ENCODE peak calls at places on chromosomes 11 and 22, in seven cellular contexts. One of them, this sample, is unnamed.

GRCh38 chr11:65316311-65316978 is 1.8 kb downstream of the CDC42EP2 start:
- DNase-seq in psoas muscle: peak; percentile 86
- DNase-seq in CD8-positive, alpha-beta T cell: no peak
- DNase-seq in PC-3: peak; percentile 57
- DNase-seq in colonic mucosa: peak; percentile 52
- DNase-seq in spleen: no peak
- DNase-seq in IMR-90: peak; percentile 97
- DNase-seq in this sample: peak; percentile 53

GRCh38 chr11:125167954-125168821 is 3.6 kb downstream of the PKNOX2 start:
- DNase-seq in psoas muscle: no peak
- DNase-seq in CD8-positive, alpha-beta T cell: no peak
- DNase-seq in PC-3: no peak
- DNase-seq in colonic mucosa: no peak
- DNase-seq in spleen: no peak
- DNase-seq in IMR-90: peak; percentile 88
- DNase-seq in this sample: no peak

GRCh38 chr22:44109417-44109816 is 71.3 kb upstream of the PARVG start:
- DNase-seq in psoas muscle: peak; percentile 4
- DNase-seq in CD8-positive, alpha-beta T cell: no peak
- DNase-seq in PC-3: no peak
- DNase-seq in colonic mucosa: no peak
- DNase-seq in spleen: no peak
- DNase-seq in IMR-90: no peak
- DNase-seq in this sample: no peak

GRCh38 chr22:42623301-42623751 is 8.6 kb upstream of the POLDIP3 start:
- DNase-seq in psoas muscle: peak; percentile 57
- DNase-seq in CD8-positive, alpha-beta T cell: no peak
- DNase-seq in PC-3: no peak
- DNase-seq in colonic mucosa: peak; percentile 71
- DNase-seq in spleen: peak; percentile 84
- DNase-seq in IMR-90: no peak
- DNase-seq in this sample: no peak

GRCh38 chr11:79940165-79940564 is 499.3 kb upstream of the TENM4 start:
- DNase-seq in psoas muscle: no peak
- DNase-seq in CD8-positive, alpha-beta T cell: no peak
- DNase-seq in PC-3: peak; percentile 68
- DNase-seq in colonic mucosa: no peak
- DNase-seq in spleen: no peak
- DNase-seq in IMR-90: peak; percentile 36
- DNase-seq in this sample: no peak

GRCh38 chr11:100709233-100709999 is 22.3 kb downstream of the ARHGAP42 start:
- DNase-seq in psoas muscle: no peak
- DNase-seq in CD8-positive, alpha-beta T cell: no peak
- DNase-seq in PC-3: peak; percentile 65
- DNase-seq in colonic mucosa: no peak
- DNase-seq in spleen: no peak
- DNase-seq in IMR-90: peak; percentile 56
- DNase-seq in this sample: no peak

GRCh38 chr22:44210721-44211120 is 30.0 kb downstream of the PARVG start:
- DNase-seq in psoas muscle: no peak
- DNase-seq in CD8-positive, alpha-beta T cell: no peak
- DNase-seq in PC-3: no peak
- DNase-seq in colonic mucosa: no peak
- DNase-seq in spleen: no peak
- DNase-seq in IMR-90: peak; percentile 54
- DNase-seq in this sample: no peak

GRCh38 chr11:40306938-40307548 is 1152.4 kb downstream of the LRRC4C start:
- DNase-seq in psoas muscle: no peak
- DNase-seq in CD8-positive, alpha-beta T cell: no peak
- DNase-seq in PC-3: peak; percentile 53
- DNase-seq in colonic mucosa: no peak
- DNase-seq in spleen: no peak
- DNase-seq in IMR-90: peak; percentile 63
- DNase-seq in this sample: no peak

GRCh38 chr22:32050678-32051515 is 7.8 kb downstream of the SLC5A1 start:
- DNase-seq in psoas muscle: peak; percentile 86
- DNase-seq in CD8-positive, alpha-beta T cell: no peak
- DNase-seq in PC-3: peak; percentile 88
- DNase-seq in colonic mucosa: no peak
- DNase-seq in spleen: no peak
- DNase-seq in IMR-90: peak; percentile 79
- DNase-seq in this sample: no peak

GRCh38 chr22:23239429-23239828 is 59.1 kb downstream of the BCR start:
- DNase-seq in psoas muscle: peak; percentile 12
- DNase-seq in CD8-positive, alpha-beta T cell: no peak
- DNase-seq in PC-3: no peak
- DNase-seq in colonic mucosa: no peak
- DNase-seq in spleen: no peak
- DNase-seq in IMR-90: no peak
- DNase-seq in this sample: no peak

GRCh38 chr11:86214710-86215109 is 29.8 kb upstream of the EED start:
- DNase-seq in psoas muscle: no peak
- DNase-seq in CD8-positive, alpha-beta T cell: no peak
- DNase-seq in PC-3: peak; percentile 21
- DNase-seq in colonic mucosa: no peak
- DNase-seq in spleen: no peak
- DNase-seq in IMR-90: no peak
- DNase-seq in this sample: no peak

GRCh38 chr11:133943950-133944698 is 12.6 kb downstream of the IGSF9B start:
- DNase-seq in psoas muscle: peak; percentile 38
- DNase-seq in CD8-positive, alpha-beta T cell: no peak
- DNase-seq in PC-3: no peak
- DNase-seq in colonic mucosa: no peak
- DNase-seq in spleen: no peak
- DNase-seq in IMR-90: no peak
- DNase-seq in this sample: no peak

GRCh38 chr11:47296045-47296444 is 26.1 kb downstream of the MADD start:
- DNase-seq in psoas muscle: no peak
- DNase-seq in CD8-positive, alpha-beta T cell: no peak
- DNase-seq in PC-3: no peak
- DNase-seq in colonic mucosa: no peak
- DNase-seq in spleen: no peak
- DNase-seq in IMR-90: peak; percentile 12
- DNase-seq in this sample: no peak

GRCh38 chr11:10540915-10541591 is at the start of gene RNF141:
- DNase-seq in psoas muscle: peak; percentile 98
- DNase-seq in CD8-positive, alpha-beta T cell: peak; percentile 89
- DNase-seq in PC-3: peak; percentile 92
- DNase-seq in colonic mucosa: peak; percentile 98
- DNase-seq in spleen: peak; percentile 99
- DNase-seq in IMR-90: peak; percentile 87
- DNase-seq in this sample: peak; percentile 98

GRCh38 chr11:67631427-67631826 is 1.7 kb upstream of the NUDT8 start:
- DNase-seq in psoas muscle: no peak
- DNase-seq in CD8-positive, alpha-beta T cell: no peak
- DNase-seq in PC-3: no peak
- DNase-seq in colonic mucosa: peak; percentile 65
- DNase-seq in spleen: peak; percentile 85
- DNase-seq in IMR-90: no peak
- DNase-seq in this sample: peak; percentile 52

GRCh38 chr11:128563942-128564641 is 23.3 kb downstream of the ETS1 start:
- DNase-seq in psoas muscle: no peak
- DNase-seq in CD8-positive, alpha-beta T cell: no peak
- DNase-seq in PC-3: no peak
- DNase-seq in colonic mucosa: peak; percentile 54
- DNase-seq in spleen: peak; percentile 79
- DNase-seq in IMR-90: no peak
- DNase-seq in this sample: no peak

GRCh38 chr11:105100206-105100605 is 39.4 kb downstream of the CARD18 start:
- DNase-seq in psoas muscle: no peak
- DNase-seq in CD8-positive, alpha-beta T cell: no peak
- DNase-seq in PC-3: peak; percentile 80
- DNase-seq in colonic mucosa: no peak
- DNase-seq in spleen: no peak
- DNase-seq in IMR-90: no peak
- DNase-seq in this sample: no peak

GRCh38 chr11:32772731-32773130 is 21.7 kb downstream of the CCDC73 start:
- DNase-seq in psoas muscle: no peak
- DNase-seq in CD8-positive, alpha-beta T cell: no peak
- DNase-seq in PC-3: no peak
- DNase-seq in colonic mucosa: no peak
- DNase-seq in spleen: no peak
- DNase-seq in IMR-90: no peak
- DNase-seq in this sample: no peak

DNA sequence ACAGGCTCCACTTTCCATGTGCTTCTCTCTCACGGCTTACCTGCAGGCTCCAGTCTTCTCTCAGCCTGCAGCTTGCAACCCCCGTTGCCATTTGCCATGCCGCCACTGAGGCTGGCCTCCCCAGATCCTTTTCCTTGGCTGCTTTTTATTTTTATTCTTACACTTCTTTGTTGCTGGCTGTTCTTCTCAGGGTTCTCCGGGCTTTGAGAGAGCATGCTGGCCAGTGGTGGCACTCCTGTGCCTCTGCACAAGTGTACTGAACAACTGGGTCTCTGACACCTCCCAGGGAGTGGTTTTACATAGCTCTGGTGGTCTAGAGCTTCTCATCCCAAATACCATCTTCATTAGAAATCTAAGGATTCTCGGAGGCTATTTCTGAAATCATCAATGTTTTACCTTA is 241.7 kb upstream of the MTNR1B start:
- DNase-seq in psoas muscle: no peak
- DNase-seq in CD8-positive, alpha-beta T cell: no peak
- DNase-seq in PC-3: no peak
- DNase-seq in colonic mucosa: no peak
- DNase-seq in spleen: no peak
- DNase-seq in IMR-90: no peak
- DNase-seq in this sample: no peak
- H3K27ac ChIP-seq in psoas muscle: no peak overlapping the region
- H3K27ac ChIP-seq in CD8-positive, alpha-beta T cell: no peak overlapping the region
- H3K27ac ChIP-seq in PC-3: no peak overlapping the region
- H3K27ac ChIP-seq in colonic mucosa: no peak overlapping the region
- H3K27ac ChIP-seq in spleen: no peak overlapping the region
- H3K27ac ChIP-seq in IMR-90: no peak overlapping the region
- H3K27ac ChIP-seq in this sample: no peak overlapping the region

DNA sequence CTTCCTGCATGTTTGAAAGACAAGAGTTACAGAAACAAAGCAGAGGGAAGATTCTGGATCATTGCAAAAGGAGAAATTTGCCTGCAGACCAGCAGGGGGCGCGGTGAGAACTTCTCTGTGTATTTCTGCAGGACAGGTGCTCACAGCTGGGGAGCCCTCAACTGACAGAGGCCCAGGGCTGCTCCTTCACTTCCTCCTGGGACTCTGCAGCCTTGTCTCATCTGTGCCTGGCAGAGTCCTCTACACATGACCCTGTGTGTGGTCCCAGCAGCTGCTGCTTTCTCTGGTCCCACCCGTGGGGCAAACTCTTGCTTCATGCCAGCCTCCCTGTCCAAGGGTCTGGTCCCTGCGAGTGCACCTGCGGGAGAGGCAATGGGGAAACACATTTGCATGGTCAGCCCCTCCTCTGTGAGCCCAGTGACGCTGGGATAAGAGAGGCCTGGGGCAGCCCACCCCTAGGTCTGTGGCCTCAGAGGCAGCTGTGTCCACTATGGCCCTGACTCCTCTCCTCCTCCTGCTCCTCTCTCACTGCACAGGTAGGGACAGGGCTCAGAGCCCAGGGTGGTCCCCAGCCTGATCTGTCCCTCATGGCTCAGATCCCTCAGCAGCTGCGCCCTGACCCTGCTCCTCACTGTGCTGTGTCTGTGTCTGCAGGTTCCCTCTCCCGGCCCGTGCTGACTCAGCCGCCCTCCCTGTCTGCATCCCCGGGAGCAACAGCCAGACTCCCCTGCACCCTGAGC is 43.2 kb upstream of the VPREB1 start:
- DNase-seq in psoas muscle: no peak
- DNase-seq in CD8-positive, alpha-beta T cell: peak; percentile 42
- DNase-seq in PC-3: peak; percentile 18
- DNase-seq in colonic mucosa: no peak
- DNase-seq in spleen: peak; percentile 89
- DNase-seq in IMR-90: peak; percentile 24
- DNase-seq in this sample: peak; percentile 69
- TF ChIP-seq CTCF in psoas muscle: no peak
- TF ChIP-seq CTCF in CD8-positive, alpha-beta T cell: no peak
- TF ChIP-seq CTCF in PC-3: peak; percentile 52
- TF ChIP-seq CTCF in colonic mucosa: no peak
- TF ChIP-seq CTCF in spleen: peak; percentile 45
- TF ChIP-seq CTCF in IMR-90: peak; percentile 53
- TF ChIP-seq CTCF in this sample: peak; percentile 82

DNA sequence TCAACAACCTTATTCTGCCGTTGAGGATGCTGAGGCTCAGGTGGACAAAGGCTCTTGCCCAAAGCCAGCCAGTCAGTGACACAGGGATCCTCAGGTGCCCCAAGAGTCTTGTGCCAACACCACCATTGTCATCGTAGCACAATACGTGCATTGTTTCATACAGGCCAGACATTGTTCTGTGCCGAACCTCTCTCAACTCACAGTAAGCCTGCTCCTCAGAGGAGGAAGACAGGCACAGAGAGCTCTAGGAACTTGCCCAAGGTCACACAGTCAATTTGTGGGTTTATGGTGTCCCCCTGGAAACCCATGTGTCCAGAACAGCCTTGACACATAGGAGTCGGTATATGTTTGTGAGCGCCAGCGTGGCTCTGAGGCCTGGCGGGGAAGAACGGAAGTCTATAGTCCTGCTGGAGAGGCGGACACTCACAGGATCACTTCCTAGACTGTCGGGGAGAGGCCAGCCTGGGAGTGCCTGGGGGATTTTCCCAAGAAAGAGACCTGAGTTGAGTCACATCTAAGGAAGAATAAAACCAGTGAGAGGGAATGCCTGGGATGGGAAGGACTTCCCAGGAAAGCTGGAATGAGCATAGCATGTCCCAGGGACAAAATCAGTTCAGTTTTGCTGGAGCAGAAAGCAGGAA is 20.2 kb downstream of the LIF start:
- DNase-seq in psoas muscle: no peak
- DNase-seq in CD8-positive, alpha-beta T cell: no peak
- DNase-seq in PC-3: peak; percentile 61
- DNase-seq in colonic mucosa: no peak
- DNase-seq in spleen: no peak
- DNase-seq in IMR-90: peak; percentile 56
- DNase-seq in this sample: no peak
- H3K4me1 ChIP-seq in psoas muscle: no peaks in the 10 kb centered on the region
- H3K4me1 ChIP-seq in CD8-positive, alpha-beta T cell: peaks cover 22% of the 10 kb centered on the region
- H3K4me1 ChIP-seq in PC-3: peaks cover 53% of the 10 kb centered on the region
- H3K4me1 ChIP-seq in colonic mucosa: no peaks in the 10 kb centered on the region
- H3K4me1 ChIP-seq in spleen: no peaks in the 10 kb centered on the region
- H3K4me1 ChIP-seq in IMR-90: peaks cover 13% of the 10 kb centered on the region
- H3K4me1 ChIP-seq in this sample: peaks cover under 1% of the 10 kb centered on the region

DNA sequence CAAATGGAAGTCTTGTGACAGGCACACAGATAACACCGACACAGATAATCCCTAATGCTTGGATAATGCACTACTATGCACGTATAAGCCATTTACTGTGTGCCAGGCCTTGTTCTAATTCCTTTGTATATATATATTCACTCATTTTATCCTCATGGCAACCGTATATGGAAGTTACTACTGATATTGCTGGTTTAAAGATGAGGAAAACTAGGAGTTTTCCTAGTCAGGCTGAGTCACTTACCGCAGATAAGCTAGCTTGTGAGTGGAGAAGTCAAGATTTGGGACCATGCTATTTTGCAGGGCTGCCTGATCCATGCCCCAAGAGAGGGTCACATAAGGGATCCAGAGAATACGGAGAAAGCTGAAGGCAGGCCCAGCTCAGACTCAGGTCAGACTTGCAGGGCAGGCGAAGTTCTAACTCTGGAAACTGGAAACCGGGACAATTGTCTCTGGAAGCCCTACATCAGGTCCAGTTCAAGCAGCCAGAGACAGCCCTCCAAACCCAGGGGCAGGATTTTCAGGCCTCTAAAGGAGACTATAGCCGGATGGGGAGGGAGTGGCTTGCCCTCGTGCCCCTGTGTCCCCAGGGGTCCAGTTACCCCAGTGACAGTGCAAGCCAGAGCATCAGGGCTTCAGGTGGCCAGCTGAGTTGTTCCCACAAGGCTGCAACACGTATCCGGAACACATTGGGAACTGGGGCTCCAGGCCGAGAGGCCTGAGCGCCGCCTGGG is 534.8 kb downstream of the INSC start:
- DNase-seq in psoas muscle: no peak
- DNase-seq in CD8-positive, alpha-beta T cell: no peak
- DNase-seq in PC-3: no peak
- DNase-seq in colonic mucosa: no peak
- DNase-seq in spleen: no peak
- DNase-seq in IMR-90: peak; percentile 39
- DNase-seq in this sample: no peak
- H3K27ac ChIP-seq in psoas muscle: peak overlapping the region; percentile 76
- H3K27ac ChIP-seq in CD8-positive, alpha-beta T cell: no peak overlapping the region
- H3K27ac ChIP-seq in PC-3: no peak overlapping the region
- H3K27ac ChIP-seq in colonic mucosa: no peak overlapping the region
- H3K27ac ChIP-seq in spleen: peak overlapping the region; percentile 83
- H3K27ac ChIP-seq in IMR-90: peak overlapping the region; percentile 57
- H3K27ac ChIP-seq in this sample: peak overlapping the region; percentile 73

This sample was measured in lower lobe of right lung.